ENCODE peak calls at places on chromosomes 4 and X, in four cellular contexts. One of them, this sample, is unnamed.

GRCh38 chr4:28350485-28350884 is 1489.8 kb downstream of the STIM2 start:
- DNase-seq in spleen: no peak
- DNase-seq in Panc1: no peak
- DNase-seq in pancreas: no peak
- DNase-seq in this sample: no peak

GRCh38 chr4:14446904-14447303 is 555.4 kb upstream of the CPEB2 start:
- DNase-seq in spleen: no peak
- DNase-seq in Panc1: no peak
- DNase-seq in pancreas: no peak
- DNase-seq in this sample: no peak

GRCh38 chr4:18322111-18322510 is 300.6 kb upstream of the LCORL start:
- DNase-seq in spleen: no peak
- DNase-seq in Panc1: no peak
- DNase-seq in pancreas: no peak
- DNase-seq in this sample: no peak

GRCh38 chr4:44845309-44845708 is 119.0 kb upstream of the GNPDA2 start:
- DNase-seq in spleen: no peak
- DNase-seq in Panc1: no peak
- DNase-seq in pancreas: no peak
- DNase-seq in this sample: no peak

GRCh38 chr4:124939908-124940307 is 227.4 kb upstream of the ANKRD50 start:
- DNase-seq in spleen: no peak
- DNase-seq in Panc1: no peak
- DNase-seq in pancreas: no peak
- DNase-seq in this sample: no peak

GRCh38 chr4:74394476-74395136 is 29.7 kb downstream of the EREG start:
- DNase-seq in spleen: no peak
- DNase-seq in Panc1: no peak
- DNase-seq in pancreas: no peak
- DNase-seq in this sample: no peak

GRCh38 chrX:46837543-46838481 is 969 bp downstream of the RP2 start:
- DNase-seq in spleen: no peak
- DNase-seq in Panc1: no peak
- DNase-seq in pancreas: no peak
- DNase-seq in this sample: no peak

GRCh38 chr4:53586121-53586816 is 5.0 kb downstream of the LNX1 start:
- DNase-seq in spleen: no peak
- DNase-seq in Panc1: no peak
- DNase-seq in pancreas: no peak
- DNase-seq in this sample: no peak

GRCh38 chr4:103365285-103365684 is 167.1 kb upstream of the CENPE start:
- DNase-seq in spleen: no peak
- DNase-seq in Panc1: no peak
- DNase-seq in pancreas: no peak
- DNase-seq in this sample: no peak

GRCh38 chrX:29841750-29842149 is 373.6 kb upstream of the MAGEB2 start:
- DNase-seq in spleen: no peak
- DNase-seq in Panc1: no peak
- DNase-seq in pancreas: no peak
- DNase-seq in this sample: no peak

GRCh38 chrX:110743679-110744340 is 51.8 kb downstream of the CHRDL1 start:
- DNase-seq in spleen: no peak
- DNase-seq in Panc1: no peak
- DNase-seq in pancreas: no peak
- DNase-seq in this sample: no peak

GRCh38 chrX:153649915-153650782 is 3.1 kb downstream of the DUSP9 start:
- DNase-seq in spleen: peak; percentile 67
- DNase-seq in Panc1: no peak
- DNase-seq in pancreas: peak; percentile 55
- DNase-seq in this sample: no peak

GRCh38 chr4:124703154-124703553 is 9.4 kb downstream of the ANKRD50 start:
- DNase-seq in spleen: no peak
- DNase-seq in Panc1: no peak
- DNase-seq in pancreas: no peak
- DNase-seq in this sample: no peak

GRCh38 chr4:76194325-76194724 is 19.3 kb downstream of the SCARB2 start:
- DNase-seq in spleen: no peak
- DNase-seq in Panc1: no peak
- DNase-seq in pancreas: no peak
- DNase-seq in this sample: peak; percentile 50

GRCh38 chrX:369563-370101 is 17.1 kb downstream of the PPP2R3B start:
- DNase-seq in spleen: peak; percentile 60
- DNase-seq in Panc1: no peak
- DNase-seq in pancreas: peak; percentile 56
- DNase-seq in this sample: no peak

GRCh38 chr4:173152104-173152503 is 16.5 kb upstream of the GALNT7 start:
- DNase-seq in spleen: no peak
- DNase-seq in Panc1: no peak
- DNase-seq in pancreas: no peak
- DNase-seq in this sample: no peak

GRCh38 chr4:60128916-60129315 is 1071.2 kb upstream of the ADGRL3 start:
- DNase-seq in spleen: no peak
- DNase-seq in Panc1: no peak
- DNase-seq in pancreas: no peak
- DNase-seq in this sample: no peak

GRCh38 chr4:139606600-139607301 is 50.7 kb upstream of the SETD7 start:
- DNase-seq in spleen: no peak
- DNase-seq in Panc1: no peak
- DNase-seq in pancreas: no peak
- DNase-seq in this sample: peak; percentile 54

GRCh38 chr4:185469539-185470154 is 1.9 kb downstream of the CCDC110 start:
- DNase-seq in spleen: peak; percentile 77
- DNase-seq in Panc1: no peak
- DNase-seq in pancreas: no peak
- DNase-seq in this sample: no peak

GRCh38 chr4:174358823-174359222 is 75.1 kb downstream of the CEP44 start:
- DNase-seq in spleen: no peak
- DNase-seq in Panc1: no peak
- DNase-seq in pancreas: no peak
- DNase-seq in this sample: no peak

GRCh38 chr4:36870121-36870520 is 374.4 kb upstream of the NWD2 start:
- DNase-seq in spleen: no peak
- DNase-seq in Panc1: no peak
- DNase-seq in pancreas: no peak
- DNase-seq in this sample: no peak

GRCh38 chr4:28636971-28637370 is 1776.3 kb downstream of the STIM2 start:
- DNase-seq in spleen: no peak
- DNase-seq in Panc1: no peak
- DNase-seq in pancreas: no peak
- DNase-seq in this sample: no peak

GRCh38 chr4:69823481-69824186 is 36.3 kb downstream of the SULT1E1 start:
- DNase-seq in spleen: peak; percentile 73
- DNase-seq in Panc1: no peak
- DNase-seq in pancreas: no peak
- DNase-seq in this sample: peak; percentile 25

GRCh38 chrX:11908371-11908770 is 150.3 kb downstream of the MSL3 start:
- DNase-seq in spleen: no peak
- DNase-seq in Panc1: no peak
- DNase-seq in pancreas: no peak
- DNase-seq in this sample: no peak

GRCh38 chrX:49992809-49993208 is 70.4 kb downstream of the CLCN5 start:
- DNase-seq in spleen: no peak
- DNase-seq in Panc1: no peak
- DNase-seq in pancreas: no peak
- DNase-seq in this sample: no peak

GRCh38 chr4:43716721-43717395 is 731.8 kb downstream of the KCTD8 start:
- DNase-seq in spleen: no peak
- DNase-seq in Panc1: no peak
- DNase-seq in pancreas: no peak
- DNase-seq in this sample: no peak

GRCh38 chr4:69858683-69859082 is 1.3 kb downstream of the SULT1E1 start:
- DNase-seq in spleen: no peak
- DNase-seq in Panc1: no peak
- DNase-seq in pancreas: no peak
- DNase-seq in this sample: no peak

GRCh38 chrX:120794525-120794975 is 81.1 kb downstream of the CT47B1 start:
- DNase-seq in spleen: no peak
- DNase-seq in Panc1: no peak
- DNase-seq in pancreas: no peak
- DNase-seq in this sample: no peak

GRCh38 chrX:120801426-120801825 is 74.2 kb downstream of the CT47B1 start:
- DNase-seq in spleen: no peak
- DNase-seq in Panc1: no peak
- DNase-seq in pancreas: no peak
- DNase-seq in this sample: no peak

GRCh38 chrX:120795301-120795700 is 80.4 kb downstream of the CT47B1 start:
- DNase-seq in spleen: no peak
- DNase-seq in Panc1: no peak
- DNase-seq in pancreas: no peak
- DNase-seq in this sample: no peak

GRCh38 chrX:120793098-120793497 is 82.6 kb downstream of the CT47B1 start:
- DNase-seq in spleen: no peak
- DNase-seq in Panc1: no peak
- DNase-seq in pancreas: no peak
- DNase-seq in this sample: no peak

DNA sequence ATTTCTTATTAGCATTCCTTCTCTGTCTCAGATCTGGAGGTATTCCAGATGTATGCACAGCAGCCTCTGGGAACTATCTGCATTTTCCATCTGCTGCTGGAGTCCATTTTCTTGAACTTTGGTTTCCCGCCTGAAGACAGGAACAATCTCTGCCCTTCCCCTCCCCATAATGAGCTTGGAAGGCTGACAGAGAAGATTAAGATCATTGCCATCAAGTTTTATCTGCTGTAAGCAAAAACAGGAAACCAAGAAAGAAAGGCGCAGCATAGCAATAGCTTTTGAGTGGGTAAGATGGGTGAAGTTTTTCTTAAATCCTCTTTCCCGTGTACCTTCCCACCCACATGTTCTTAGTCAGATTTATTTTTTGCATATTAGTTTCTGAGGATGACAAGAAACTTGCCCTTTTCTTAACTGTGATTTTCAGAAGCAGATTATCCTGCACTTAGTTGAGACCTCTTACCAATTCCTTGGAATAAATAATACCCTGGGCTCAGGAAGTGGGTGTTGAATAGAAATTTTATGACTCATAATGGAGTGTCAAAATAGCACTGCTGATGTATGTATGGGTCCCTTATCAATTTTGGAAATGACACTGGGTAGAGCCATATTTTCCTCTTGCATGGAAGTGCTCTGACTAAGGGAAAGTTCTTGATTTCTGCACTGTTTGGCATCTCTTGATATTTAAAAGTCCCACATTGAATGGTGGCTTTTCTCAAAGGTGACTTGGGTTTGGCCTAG is 78.3 kb downstream of the CT47B1 start:
- DNase-seq in spleen: no peak
- DNase-seq in Panc1: no peak
- DNase-seq in pancreas: no peak
- DNase-seq in this sample: no peak
- H3K4me1 ChIP-seq in spleen: no peaks in the 10 kb centered on the region
- H3K4me1 ChIP-seq in Panc1: no peaks in the 10 kb centered on the region
- H3K4me1 ChIP-seq in pancreas: no peaks in the 10 kb centered on the region
- H3K4me1 ChIP-seq in this sample: no peaks in the 10 kb centered on the region

GRCh38 chr4:57093816-57094481 is 16.2 kb downstream of the IGFBP7 start:
- DNase-seq in spleen: no peak
- DNase-seq in Panc1: no peak
- DNase-seq in pancreas: no peak
- DNase-seq in this sample: peak; percentile 68
- H3K27ac ChIP-seq in spleen: no peak overlapping the region
- H3K27ac ChIP-seq in Panc1: no peak overlapping the region
- H3K27ac ChIP-seq in pancreas: no peak overlapping the region
- H3K27ac ChIP-seq in this sample: peak overlapping the region; percentile 96

DNA sequence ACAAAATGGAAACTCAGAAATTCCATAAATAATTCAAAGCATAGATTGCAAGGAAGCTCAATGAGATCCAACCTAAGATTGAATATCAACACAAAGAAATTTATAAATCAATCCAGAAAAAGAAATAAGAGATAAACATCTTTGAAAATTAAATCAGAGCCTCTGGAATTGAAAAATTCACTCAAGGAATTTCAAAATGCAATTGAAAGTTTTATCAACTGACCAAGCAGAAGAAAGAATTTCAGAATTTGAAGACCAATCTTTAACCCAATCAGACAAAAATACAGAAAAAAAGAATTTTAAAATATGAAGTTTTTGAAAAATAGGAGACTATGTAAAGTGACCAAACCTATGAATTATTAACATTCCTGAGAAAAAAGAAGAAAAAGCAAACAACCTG is 134.1 kb downstream of the GASK1B start:
- DNase-seq in spleen: no peak
- DNase-seq in Panc1: no peak
- DNase-seq in pancreas: no peak
- DNase-seq in this sample: no peak
- H3K4me1 ChIP-seq in spleen: no peaks in the 10 kb centered on the region
- H3K4me1 ChIP-seq in Panc1: no peaks in the 10 kb centered on the region
- H3K4me1 ChIP-seq in pancreas: peaks cover 5% of the 10 kb centered on the region
- H3K4me1 ChIP-seq in this sample: peaks cover 4% of the 10 kb centered on the region

GRCh38 chr4:169210516-169211108 is 60.1 kb downstream of the SH3RF1 start:
- DNase-seq in spleen: no peak
- DNase-seq in Panc1: no peak
- DNase-seq in pancreas: no peak
- DNase-seq in this sample: no peak
- H3K27ac ChIP-seq in spleen: no peak overlapping the region
- H3K27ac ChIP-seq in Panc1: no peak overlapping the region
- H3K27ac ChIP-seq in pancreas: no peak overlapping the region
- H3K27ac ChIP-seq in this sample: no peak overlapping the region

GRCh38 chr4:184397516-184398163 is 76.7 kb downstream of the IRF2 start:
- DNase-seq in spleen: no peak
- DNase-seq in Panc1: no peak
- DNase-seq in pancreas: no peak
- DNase-seq in this sample: peak; percentile 49

GRCh38 chr4:184400891-184401290 is 73.5 kb downstream of the IRF2 start:
- DNase-seq in spleen: no peak
- DNase-seq in Panc1: no peak
- DNase-seq in pancreas: no peak
- DNase-seq in this sample: no peak

GRCh38 chr4:184400375-184400870 is 73.9 kb downstream of the IRF2 start:
- DNase-seq in spleen: no peak
- DNase-seq in Panc1: peak; percentile 60
- DNase-seq in pancreas: no peak
- DNase-seq in this sample: no peak

GRCh38 chr4:184399505-184399893 is 74.9 kb downstream of the IRF2 start:
- DNase-seq in spleen: no peak
- DNase-seq in Panc1: no peak
- DNase-seq in pancreas: no peak
- DNase-seq in this sample: peak; percentile 75

GRCh38 chr4:184398741-184399504 is 75.4 kb downstream of the IRF2 start:
- DNase-seq in spleen: no peak
- DNase-seq in Panc1: no peak
- DNase-seq in pancreas: no peak
- DNase-seq in this sample: no peak
- H3K4me1 ChIP-seq in spleen: peaks cover 93% of the 10 kb centered on the region
- H3K4me1 ChIP-seq in Panc1: no peaks in the 10 kb centered on the region
- H3K4me1 ChIP-seq in pancreas: no peaks in the 10 kb centered on the region
- H3K4me1 ChIP-seq in this sample: peaks cover 29% of the 10 kb centered on the region

GRCh38 chrX:55451125-55451524 is 802 bp upstream of the MAGEH1 start:
- DNase-seq in spleen: no peak
- DNase-seq in Panc1: no peak
- DNase-seq in pancreas: no peak
- DNase-seq in this sample: no peak
- H3K27ac ChIP-seq in spleen: no peak overlapping the region
- H3K27ac ChIP-seq in Panc1: no peak overlapping the region
- H3K27ac ChIP-seq in pancreas: no peak overlapping the region
- H3K27ac ChIP-seq in this sample: no peak overlapping the region

GRCh38 chrX:72083291-72083690 is 48.4 kb downstream of the RTL5 start:
- DNase-seq in spleen: no peak
- DNase-seq in Panc1: no peak
- DNase-seq in pancreas: no peak
- DNase-seq in this sample: no peak
- H3K4me1 ChIP-seq in spleen: peaks cover 34% of the 10 kb centered on the region
- H3K4me1 ChIP-seq in Panc1: no peaks in the 10 kb centered on the region
- H3K4me1 ChIP-seq in pancreas: no peaks in the 10 kb centered on the region
- H3K4me1 ChIP-seq in this sample: no peaks in the 10 kb centered on the region

GRCh38 chr4:170093978-170094377 is 4.2 kb upstream of the AADAT start:
- DNase-seq in spleen: no peak
- DNase-seq in Panc1: no peak
- DNase-seq in pancreas: no peak
- DNase-seq in this sample: no peak
- H3K27ac ChIP-seq in spleen: no peak overlapping the region
- H3K27ac ChIP-seq in Panc1: no peak overlapping the region
- H3K27ac ChIP-seq in pancreas: no peak overlapping the region
- H3K27ac ChIP-seq in this sample: no peak overlapping the region

This sample was measured in testis.